ENCODE peak calls at places on chromosomes 4 and X, in eight cellular contexts. N is SK-N-SH, G is GM12892, U is GM23338, O is breast epithelium, H is stomach, F is vagina, Q is sigmoid colon. C is an unnamed sample.

GRCh38 chr4:67131224-67131623 is 414.1 kb downstream of the CENPC start:
- DNase-seq in N (no peak), U (no peak), G (peak), H (no peak), F (no peak), O (no peak), Q (no peak), C (no peak)

GRCh38 chrX:133921764-133922389 is 63.5 kb downstream of the GPC3 start:
- DNase-seq in O (no peak), U (peak), G (peak), N (peak), Q (no peak), F (no peak), H (peak), C (peak)

GRCh38 chrX:44183329-44183728 is 160.1 kb downstream of the EFHC2 start:
- DNase-seq in H (no peak), F (no peak), N (no peak), G (no peak), Q (no peak), U (no peak), O (no peak), C (no peak)

GRCh38 chrX:132957211-132958085 is 981 bp downstream of the HS6ST2 start:
- DNase-seq in U (peak), O (no peak), F (no peak), Q (no peak), N (peak), H (no peak), G (no peak), C (peak)

GRCh38 chr4:98648602-98649001 is 9.8 kb downstream of the TSPAN5 start:
- DNase-seq in U (no peak), F (no peak), G (no peak), H (no peak), O (no peak), N (no peak), Q (no peak), C (peak)

GRCh38 chr4:102247041-102247440 is 98.2 kb downstream of the SLC39A8 start:
- DNase-seq in O (no peak), N (no peak), F (no peak), Q (no peak), G (no peak), H (no peak), U (no peak), C (no peak)

GRCh38 chrX:64394874-64395567 is at the start of gene MTMR8:
- DNase-seq in O (peak), Q (peak), G (peak), F (no peak), N (peak), U (peak), H (peak), C (peak)

GRCh38 chr4:108940086-108941033 is 177.5 kb upstream of the ETNPPL start:
- DNase-seq in G (no peak), H (no peak), O (no peak), U (peak), N (no peak), Q (no peak), F (no peak), C (no peak)

GRCh38 chr4:6474053-6474568 is 1.7 kb upstream of the PPP2R2C start:
- DNase-seq in G (no peak), H (no peak), Q (peak), N (peak), U (peak), F (peak), O (no peak), C (no peak)

GRCh38 chrX:20116575-20117240 is at the start of gene MAP7D2:
- DNase-seq in H (no peak), O (no peak), F (no peak), U (peak), G (no peak), N (peak), Q (no peak), C (no peak)

GRCh38 chr4:118265312-118266144 is 87.3 kb downstream of the PRSS12 start:
- DNase-seq in N (peak), Q (no peak), G (no peak), F (no peak), H (peak), U (peak), O (no peak), C (no peak)

GRCh38 chr4:82601242-82602015 is 39.6 kb upstream of the TMEM150C start:
- DNase-seq in O (no peak), Q (no peak), U (no peak), G (no peak), F (no peak), H (no peak), N (no peak), C (no peak)

GRCh38 chrX:155747520-155747919 is 133.6 kb upstream of the VAMP7 start:
- DNase-seq in F (no peak), N (no peak), G (no peak), U (no peak), H (peak), O (no peak), Q (no peak), C (peak)

GRCh38 chr4:6539009-6539764 is 35.8 kb upstream of the MAN2B2 start:
- DNase-seq in O (no peak), U (no peak), H (no peak), G (no peak), F (no peak), Q (no peak), N (no peak), C (no peak)

GRCh38 chr4:182143086-182143821 is 99.9 kb upstream of the TENM3 start:
- DNase-seq in U (peak), O (no peak), G (no peak), N (no peak), H (no peak), F (no peak), Q (no peak), C (no peak)

GRCh38 chr4:106914223-106914622 is 121.9 kb downstream of the DKK2 start:
- DNase-seq in O (no peak), N (no peak), G (no peak), F (no peak), Q (no peak), U (no peak), H (no peak), C (no peak)

GRCh38 chr4:10184501-10184938 is 67.9 kb upstream of the WDR1 start:
- DNase-seq in O (no peak), G (no peak), H (no peak), N (no peak), U (no peak), F (no peak), Q (no peak), C (no peak)

GRCh38 chr4:149531861-149532260 is 283.8 kb downstream of the IQCM start:
- DNase-seq in G (no peak), U (no peak), F (no peak), H (no peak), Q (no peak), N (no peak), O (no peak), C (no peak)

GRCh38 chr4:2007804-2008670 is 737 bp downstream of the NELFA start:
- DNase-seq in G (no peak), O (no peak), U (peak), Q (no peak), F (no peak), N (peak), H (no peak), C (peak)

GRCh38 chr4:13615162-13615561 is 12.4 kb downstream of the BOD1L1 start:
- DNase-seq in F (no peak), N (no peak), O (no peak), U (no peak), Q (no peak), G (no peak), H (no peak), C (no peak)

GRCh38 chr4:26804876-26805275 is 55.8 kb upstream of the STIM2 start:
- DNase-seq in O (no peak), G (no peak), H (no peak), U (no peak), F (no peak), N (no peak), Q (no peak), C (no peak)

GRCh38 chr4:2850966-2851782 is 7.5 kb downstream of the ADD1 start:
- DNase-seq in Q (no peak), F (no peak), N (no peak), H (no peak), O (no peak), G (no peak), U (no peak), C (no peak)

GRCh38 chr4:55947254-55947882 is 1.4 kb upstream of the CEP135 start:
- DNase-seq in G (peak), O (no peak), N (no peak), F (no peak), U (no peak), Q (no peak), H (no peak), C (peak)

GRCh38 chr4:94455081-94455480 is 3.3 kb downstream of the PDLIM5 start:
- DNase-seq in F (no peak), N (no peak), U (no peak), H (peak), G (no peak), O (peak), Q (peak), C (peak)

DNA sequence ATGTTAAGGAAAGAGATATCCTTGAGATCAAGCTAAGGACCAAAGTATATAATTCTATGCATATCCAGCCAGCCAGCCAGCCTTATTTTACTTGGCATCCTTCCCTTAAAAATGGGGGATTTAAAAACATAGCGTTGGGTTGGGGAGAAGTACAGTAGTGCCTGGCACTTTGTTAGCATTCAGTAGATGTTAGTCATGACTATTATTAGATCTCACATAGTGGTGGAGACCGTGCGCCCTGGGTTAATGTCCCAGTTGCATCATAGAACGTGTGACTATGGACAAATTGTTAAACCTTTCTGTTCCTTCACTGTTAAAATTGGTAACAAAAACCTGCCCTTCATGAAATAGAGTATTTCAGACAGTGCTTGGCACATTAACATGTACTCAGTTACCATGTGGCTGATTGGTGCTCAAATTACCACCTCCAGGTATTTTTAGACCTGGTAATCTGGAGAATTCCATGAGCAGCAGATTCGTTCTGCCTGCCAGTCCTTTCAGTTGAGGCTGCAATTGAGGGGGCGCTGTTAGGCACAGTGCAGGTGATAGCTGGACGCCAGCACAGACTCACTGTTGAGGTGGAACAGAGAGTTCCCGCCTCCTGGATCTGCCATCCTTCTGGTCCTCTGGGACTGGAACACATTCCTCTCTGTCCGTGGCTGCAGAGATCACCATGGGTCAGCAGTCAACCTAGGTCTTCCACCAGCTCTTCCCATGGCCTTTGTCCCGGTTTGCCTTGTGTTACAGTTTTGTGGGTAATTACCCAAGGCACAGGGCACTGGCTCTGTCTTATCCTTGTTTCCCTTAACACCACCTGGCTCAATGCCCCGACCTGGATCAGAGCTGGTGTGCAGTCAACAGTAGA is 31.7 kb downstream of the RBBP7 start:
- DNase-seq in H (peak), Q (no peak), O (no peak), N (no peak), F (no peak), G (no peak), U (no peak), C (peak)
- TF ChIP-seq POLR2AphosphoS5 in H (no peak), Q (no peak), O (no peak), N (peak), F (no peak), G (no peak), U (no peak), C (no peak)

GRCh38 chrX:47097018-47097417 is 18.8 kb downstream of the RGN start:
- DNase-seq in N (no peak), U (peak), Q (no peak), H (no peak), G (no peak), F (no peak), O (no peak), C (no peak)
- TF ChIP-seq POLR2AphosphoS5 in N (no peak), U (no peak), Q (no peak), H (no peak), G (no peak), F (no peak), O (no peak), C (no peak)

GRCh38 chrX:1521459-1521956 is 15.5 kb downstream of the P2RY8 start:
- DNase-seq in O (no peak), G (peak), H (no peak), U (peak), F (peak), Q (no peak), N (no peak), C (no peak)
- TF ChIP-seq POLR2AphosphoS5 in O (no peak), G (no peak), H (no peak), U (no peak), F (no peak), Q (no peak), N (no peak), C (no peak)

GRCh38 chr4:173747537-173748257 is 217.7 kb upstream of the HAND2 start:
- DNase-seq in G (no peak), U (no peak), O (no peak), Q (no peak), N (no peak), H (no peak), F (no peak), C (no peak)

GRCh38 chr4:173752610-173753009 is 222.6 kb upstream of the HAND2 start:
- DNase-seq in G (no peak), N (no peak), Q (no peak), O (no peak), F (no peak), H (no peak), U (peak), C (peak)

GRCh38 chr4:173748353-173748752 is 218.3 kb upstream of the HAND2 start:
- DNase-seq in Q (no peak), N (no peak), U (no peak), H (no peak), F (no peak), O (no peak), G (no peak), C (no peak)

GRCh38 chr4:173758132-173758531 is 228.1 kb upstream of the HAND2 start:
- DNase-seq in N (no peak), O (no peak), F (no peak), Q (no peak), G (no peak), U (no peak), H (no peak), C (no peak)

GRCh38 chr4:173753408-173753807 is 223.4 kb upstream of the HAND2 start:
- DNase-seq in F (no peak), N (no peak), O (no peak), Q (no peak), H (no peak), G (no peak), U (no peak), C (no peak)
- TF ChIP-seq POLR2AphosphoS5 in F (no peak), N (no peak), O (no peak), Q (no peak), H (no peak), G (no peak), U (no peak), C (no peak)

GRCh38 chr4:139188648-139189416 is 11.8 kb upstream of the ELF2 start:
- DNase-seq in F (no peak), H (no peak), Q (no peak), U (no peak), O (no peak), G (no peak), N (no peak), C (no peak)
- TF ChIP-seq POLR2AphosphoS5 in F (no peak), H (no peak), Q (no peak), U (no peak), O (no peak), G (no peak), N (no peak), C (no peak)

C was measured in endothelial cell of umbilical vein.